ENCODE peak calls at places on chromosomes 11 and 22, in eight cellular contexts. A is psoas muscle, F is DND-41, T is neural progenitor cell, P is ascending aorta, B is GM23248, D is pancreas, V is stomach. K is an unnamed sample.

GRCh38 chr11:102244681-102245409 is 72.4 kb upstream of the BIRC3 start:
- DNase-seq in D (no peak), V (no peak), P (no peak), B (peak; percentile 95), A (no peak), F (no peak), T (no peak), K (no peak)

GRCh38 chr11:134383576-134384221 is 28.3 kb downstream of the B3GAT1 start:
- DNase-seq in F (no peak), P (no peak), B (no peak), D (peak; percentile 13), A (no peak), T (no peak), V (no peak), K (no peak)

GRCh38 chr22:28883917-28884753 is 763 bp downstream of the ZNRF3 start:
- DNase-seq in P (peak; percentile 75), F (peak; percentile 32), D (peak; percentile 65), A (peak; percentile 43), T (peak; percentile 74), V (peak; percentile 43), B (peak; percentile 77), K (no peak)

GRCh38 chr11:69899957-69900821 is 81.0 kb upstream of the FGF3 start:
- DNase-seq in B (no peak), T (no peak), D (peak; percentile 47), V (peak; percentile 49), P (no peak), F (no peak), A (peak; percentile 43), K (no peak)

GRCh38 chr22:20116951-20117645 is at the start of gene TRMT2A:
- DNase-seq in A (peak; percentile 99), T (peak; percentile 99), F (peak; percentile 98), P (peak; percentile 99), B (peak; percentile 99), V (peak; percentile 99), D (peak; percentile 98), K (peak; percentile 98)

GRCh38 chr11:70079691-70080090 is 1.6 kb downstream of the ANO1 start:
- DNase-seq in D (no peak), P (no peak), B (no peak), F (no peak), A (no peak), T (no peak), V (no peak), K (no peak)

GRCh38 chr22:26436903-26437515 is 7.9 kb downstream of the ASPHD2 start:
- DNase-seq in F (no peak), P (no peak), D (peak; percentile 60), V (peak; percentile 91), A (no peak), B (no peak), T (no peak), K (no peak)

GRCh38 chr22:48890693-48891554 is 936.7 kb downstream of the BRD1 start:
- DNase-seq in V (peak; percentile 20), D (no peak), B (no peak), T (no peak), P (no peak), F (no peak), A (no peak), K (peak; percentile 26)

GRCh38 chr11:130908061-130908460 is 8.2 kb downstream of the SNX19 start:
- DNase-seq in A (no peak), D (no peak), B (no peak), P (no peak), V (no peak), F (no peak), T (no peak), K (no peak)

GRCh38 chr22:29816980-29817379 is 21.1 kb downstream of the ASCC2 start:
- DNase-seq in B (peak; percentile 28), T (no peak), A (no peak), D (no peak), V (no peak), P (no peak), F (no peak), K (no peak)

GRCh38 chr22:37431811-37432707 is 4.8 kb upstream of the ELFN2 start:
- DNase-seq in P (no peak), V (no peak), F (peak; percentile 26), T (no peak), B (peak; percentile 95), A (no peak), D (no peak), K (no peak)

GRCh38 chr11:69560141-69560790 is 78.8 kb downstream of the LINC01488 start:
- DNase-seq in T (no peak), P (no peak), F (no peak), B (peak; percentile 52), V (no peak), D (no peak), A (no peak), K (no peak)

DNA sequence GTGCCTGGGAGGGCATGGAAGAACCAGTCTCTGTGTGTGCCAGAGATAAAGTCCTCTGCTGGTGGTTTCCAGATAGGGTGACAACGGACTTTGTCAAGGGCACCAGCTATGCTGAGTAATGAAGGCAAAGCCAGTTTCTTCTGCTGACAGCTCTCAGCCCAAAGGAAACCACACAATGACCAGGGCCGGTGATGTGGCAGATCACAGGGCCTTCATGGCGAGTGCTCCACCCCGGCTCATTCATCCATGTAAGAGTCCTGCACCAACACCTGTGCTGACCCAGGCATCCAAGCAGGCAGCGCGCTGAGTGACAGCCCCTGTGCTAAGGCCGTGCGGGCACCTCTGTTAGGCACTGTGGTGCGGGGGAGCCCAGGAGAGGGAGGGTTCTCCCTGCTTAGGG is 33.9 kb downstream of the TP53I11 start:
- DNase-seq in D (no peak), B (no peak), A (no peak), P (no peak), V (no peak), F (no peak), T (no peak), K (no peak)
- H3K4me1 ChIP-seq in D (no peaks in the 10 kb centered on the region), B (no peaks in the 10 kb centered on the region), A (no peaks in the 10 kb centered on the region), P (no peaks in the 10 kb centered on the region), V (no peaks in the 10 kb centered on the region), F (no peaks in the 10 kb centered on the region), T (peaks cover 13% of the 10 kb centered on the region), K (no peaks in the 10 kb centered on the region)

GRCh38 chr11:103961010-103961409 is 75.4 kb upstream of the DDI1 start:
- DNase-seq in T (no peak), B (peak; percentile 73), P (no peak), D (no peak), V (no peak), A (no peak), F (no peak), K (no peak)

GRCh38 chr11:103958475-103959215 is 77.8 kb upstream of the DDI1 start:
- DNase-seq in V (no peak), P (no peak), B (no peak), F (no peak), A (no peak), T (no peak), D (no peak), K (no peak)

GRCh38 chr11:103953797-103954495 is 82.5 kb upstream of the DDI1 start:
- DNase-seq in A (no peak), B (no peak), P (no peak), T (no peak), V (no peak), D (no peak), F (no peak), K (no peak)

GRCh38 chr11:103964390-103964789 is 72.0 kb upstream of the DDI1 start:
- DNase-seq in F (no peak), A (no peak), D (no peak), V (no peak), P (no peak), T (no peak), B (no peak), K (no peak)

DNA sequence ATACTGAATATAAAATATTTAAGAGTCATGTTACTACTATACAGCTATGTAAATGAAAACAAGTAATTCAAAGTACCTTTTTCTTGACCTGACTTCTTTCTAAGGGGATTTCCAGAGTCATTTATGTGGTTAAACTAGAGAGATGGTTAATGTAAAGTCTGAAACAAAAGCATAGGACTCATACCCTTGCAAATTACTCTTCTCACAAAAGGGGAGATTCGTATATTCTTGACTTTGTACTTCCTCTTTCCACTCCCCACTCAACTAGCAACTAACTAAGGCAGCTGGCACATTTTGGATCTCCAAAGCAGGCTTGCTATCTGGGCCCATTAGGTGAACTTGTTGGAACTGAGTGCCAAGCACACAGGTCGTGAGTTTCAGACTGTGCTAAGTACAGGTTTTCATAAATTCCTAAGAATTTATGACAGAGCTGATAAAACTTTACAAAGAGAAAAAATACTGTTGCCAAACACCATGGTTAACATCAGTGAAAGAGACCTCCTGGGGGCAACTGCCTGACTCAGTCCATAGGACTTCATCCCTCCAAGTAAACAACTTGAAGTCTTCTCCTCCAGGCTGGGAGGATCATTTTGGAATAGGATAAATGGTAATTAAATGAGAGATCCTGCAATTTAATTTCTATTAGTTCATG is 77.0 kb upstream of the DDI1 start:
- DNase-seq in A (no peak), P (no peak), V (no peak), B (peak; percentile 51), F (no peak), T (no peak), D (no peak), K (no peak)
- H3K27ac ChIP-seq in A (no peak overlapping the region), P (no peak overlapping the region), V (no peak overlapping the region), B (no peak overlapping the region), F (no peak overlapping the region), T (no peak overlapping the region), D (no peak overlapping the region), K (no peak overlapping the region)

GRCh38 chr11:46759196-46759595 is 40.2 kb downstream of the F2 start:
- DNase-seq in F (no peak), A (no peak), B (no peak), T (no peak), D (no peak), V (no peak), P (no peak), K (no peak)

GRCh38 chr11:46760429-46761128 is 41.6 kb downstream of the F2 start:
- DNase-seq in P (no peak), F (no peak), D (no peak), A (no peak), T (no peak), V (no peak), B (no peak), K (no peak)

GRCh38 chr11:46766656-46767055 is 47.6 kb downstream of the F2 start:
- DNase-seq in F (no peak), B (no peak), D (no peak), T (no peak), P (no peak), A (no peak), V (no peak), K (no peak)

GRCh38 chr11:46761807-46762206 is 42.8 kb downstream of the F2 start:
- DNase-seq in D (no peak), B (no peak), F (no peak), P (no peak), V (no peak), T (no peak), A (no peak), K (no peak)

GRCh38 chr11:46762248-46762647 is 43.2 kb downstream of the F2 start:
- DNase-seq in T (no peak), D (no peak), V (no peak), P (no peak), F (no peak), B (no peak), A (no peak), K (no peak)
- H3K4me3 ChIP-seq in T (no peak overlapping the region), D (no peak overlapping the region), V (no peak overlapping the region), P (no peak overlapping the region), F (no peak overlapping the region), B (no peak overlapping the region), A (no peak overlapping the region), K (no peak overlapping the region)

DNA sequence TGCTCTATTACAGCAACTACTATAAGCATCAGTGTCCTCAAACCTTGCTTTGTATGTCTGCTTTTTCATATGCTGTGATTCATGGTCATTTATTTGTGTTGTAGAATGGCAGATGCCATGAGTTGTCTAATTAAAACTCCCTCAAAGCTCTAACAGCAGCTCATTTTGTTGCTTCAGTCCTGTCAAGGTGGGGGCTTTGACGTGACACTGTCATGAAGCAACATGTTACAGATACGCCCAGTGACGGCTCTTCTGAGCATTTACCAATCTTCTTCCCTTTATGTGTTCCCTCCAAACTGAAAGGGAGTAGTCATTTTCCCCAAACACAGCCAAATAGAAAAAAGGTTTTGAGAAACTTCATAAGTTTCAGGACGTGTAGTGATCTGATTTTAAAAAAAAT is 106.7 kb downstream of the DBX1 start:
- DNase-seq in P (no peak), F (no peak), B (no peak), D (no peak), T (no peak), V (no peak), A (no peak), K (no peak)
- H3K4me1 ChIP-seq in P (peaks cover 12% of the 10 kb centered on the region), F (no peaks in the 10 kb centered on the region), B (peaks cover 2% of the 10 kb centered on the region), D (no peaks in the 10 kb centered on the region), T (peaks cover 27% of the 10 kb centered on the region), V (peaks cover 35% of the 10 kb centered on the region), A (peaks cover 52% of the 10 kb centered on the region), K (no peaks in the 10 kb centered on the region)

K was measured in right atrium auricular region.